ENCODE peak calls at places on chromosome 7, in five cellular contexts. M is tibial nerve, V is astrocyte, I is tibial artery, Y is endodermal cell. C is an unnamed sample.

GRCh38 chr7:133815677-133816210 is 311.4 kb upstream of the LRGUK start:
- DNase-seq in M (no peak), V (peak; percentile 59), I (no peak), Y (no peak), C (no peak)

GRCh38 chr7:105098863-105099515 is 85.0 kb downstream of the KMT2E start:
- DNase-seq in M (no peak), V (peak; percentile 12), I (no peak), Y (no peak), C (no peak)

GRCh38 chr7:159144756-159145543 is at the start of gene VIPR2:
- DNase-seq in M (no peak), V (no peak), I (peak; percentile 68), Y (peak; percentile 83), C (no peak)

GRCh38 chr7:4960363-4960762 is 1.4 kb upstream of the MMD2 start:
- DNase-seq in M (no peak), V (no peak), I (no peak), Y (no peak), C (no peak)

GRCh38 chr7:128425851-128426250 is 16.1 kb upstream of the IMPDH1 start:
- DNase-seq in M (peak; percentile 92), V (no peak), I (peak; percentile 80), Y (peak; percentile 93), C (peak; percentile 91)

GRCh38 chr7:69814421-69814962 is 216.2 kb downstream of the AUTS2 start:
- DNase-seq in M (no peak), V (peak; percentile 73), I (no peak), Y (peak; percentile 55), C (no peak)

GRCh38 chr7:156827587-156828203 is 65.3 kb downstream of the LMBR1 start:
- DNase-seq in M (no peak), V (no peak), I (no peak), Y (no peak), C (no peak)

GRCh38 chr7:105992888-105993287 is 29.8 kb downstream of the CDHR3 start:
- DNase-seq in M (no peak), V (no peak), I (peak; percentile 0), Y (no peak), C (no peak)

GRCh38 chr7:1561036-1561940 is 5.3 kb upstream of the TMEM184A start:
- DNase-seq in M (no peak), V (no peak), I (no peak), Y (no peak), C (no peak)

GRCh38 chr7:157692156-157693011 is 355.6 kb downstream of the DNAJB6 start:
- DNase-seq in M (no peak), V (no peak), I (peak; percentile 51), Y (no peak), C (peak; percentile 5)

GRCh38 chr7:37832194-37832593 is 16.2 kb upstream of the NME8 start:
- DNase-seq in M (peak; percentile 73), V (no peak), I (peak; percentile 84), Y (no peak), C (peak; percentile 55)

GRCh38 chr7:5525271-5526189 is 101.9 kb upstream of the TNRC18 start:
- DNase-seq in M (no peak), V (no peak), I (no peak), Y (peak; percentile 82), C (no peak)

GRCh38 chr7:24812313-24812945 is 55.2 kb upstream of the GSDME start:
- DNase-seq in M (peak; percentile 44), V (no peak), I (no peak), Y (peak; percentile 85), C (peak; percentile 84)

GRCh38 chr7:94394399-94395140 is at the start of gene COL1A2:
- DNase-seq in M (peak; percentile 75), V (peak; percentile 98), I (peak; percentile 92), Y (peak; percentile 90), C (peak; percentile 64)

GRCh38 chr7:138610671-138611170 is 90.4 kb downstream of the SVOPL start:
- DNase-seq in M (no peak), V (no peak), I (no peak), Y (no peak), C (no peak)

GRCh38 chr7:47968852-47969774 is 10.3 kb downstream of the HUS1 start:
- DNase-seq in M (peak; percentile 50), V (peak; percentile 45), I (no peak), Y (peak; percentile 93), C (peak; percentile 69)

GRCh38 chr7:89554209-89554608 is 600.1 kb upstream of the STEAP1 start:
- DNase-seq in M (no peak), V (no peak), I (no peak), Y (no peak), C (no peak)

GRCh38 chr7:130845581-130846085 is 111.6 kb upstream of the KLF14 start:
- DNase-seq in M (no peak), V (peak; percentile 85), I (no peak), Y (no peak), C (no peak)

GRCh38 chr7:129043012-129043411 is 11.9 kb downstream of the TNPO3 start:
- DNase-seq in M (no peak), V (no peak), I (no peak), Y (no peak), C (no peak)

GRCh38 chr7:30253796-30254165 is 30.6 kb upstream of the ZNRF2 start:
- DNase-seq in M (no peak), V (no peak), I (no peak), Y (no peak), C (no peak)

GRCh38 chr7:1537631-1538412 is 7.3 kb downstream of the MAFK start:
- DNase-seq in M (peak; percentile 96), V (peak; percentile 92), I (peak; percentile 99), Y (peak; percentile 79), C (peak; percentile 49)

GRCh38 chr7:51031791-51032484 is 249.2 kb upstream of the GRB10 start:
- DNase-seq in M (no peak), V (no peak), I (no peak), Y (peak; percentile 26), C (no peak)

GRCh38 chr7:30427296-30428080 is 51.1 kb downstream of the NOD1 start:
- DNase-seq in M (no peak), V (no peak), I (no peak), Y (no peak), C (no peak)

GRCh38 chr7:133645870-133646492 is 393.1 kb downstream of the EXOC4 start:
- DNase-seq in M (no peak), V (peak; percentile 6), I (no peak), Y (no peak), C (no peak)

GRCh38 chr7:74481458-74482324 is 28.0 kb downstream of the GTF2IRD1 start:
- DNase-seq in M (no peak), V (no peak), I (no peak), Y (no peak), C (no peak)

GRCh38 chr7:74483402-74484336 is 30.0 kb downstream of the GTF2IRD1 start:
- DNase-seq in M (no peak), V (peak; percentile 78), I (peak; percentile 74), Y (no peak), C (no peak)

GRCh38 chr7:74480861-74481417 is 27.2 kb downstream of the GTF2IRD1 start:
- DNase-seq in M (peak; percentile 57), V (peak; percentile 70), I (peak; percentile 89), Y (no peak), C (peak; percentile 71)

GRCh38 chr7:74479961-74480829 is 26.5 kb downstream of the GTF2IRD1 start:
- DNase-seq in M (peak; percentile 59), V (peak; percentile 89), I (peak; percentile 97), Y (peak; percentile 88), C (peak; percentile 82)

DNA sequence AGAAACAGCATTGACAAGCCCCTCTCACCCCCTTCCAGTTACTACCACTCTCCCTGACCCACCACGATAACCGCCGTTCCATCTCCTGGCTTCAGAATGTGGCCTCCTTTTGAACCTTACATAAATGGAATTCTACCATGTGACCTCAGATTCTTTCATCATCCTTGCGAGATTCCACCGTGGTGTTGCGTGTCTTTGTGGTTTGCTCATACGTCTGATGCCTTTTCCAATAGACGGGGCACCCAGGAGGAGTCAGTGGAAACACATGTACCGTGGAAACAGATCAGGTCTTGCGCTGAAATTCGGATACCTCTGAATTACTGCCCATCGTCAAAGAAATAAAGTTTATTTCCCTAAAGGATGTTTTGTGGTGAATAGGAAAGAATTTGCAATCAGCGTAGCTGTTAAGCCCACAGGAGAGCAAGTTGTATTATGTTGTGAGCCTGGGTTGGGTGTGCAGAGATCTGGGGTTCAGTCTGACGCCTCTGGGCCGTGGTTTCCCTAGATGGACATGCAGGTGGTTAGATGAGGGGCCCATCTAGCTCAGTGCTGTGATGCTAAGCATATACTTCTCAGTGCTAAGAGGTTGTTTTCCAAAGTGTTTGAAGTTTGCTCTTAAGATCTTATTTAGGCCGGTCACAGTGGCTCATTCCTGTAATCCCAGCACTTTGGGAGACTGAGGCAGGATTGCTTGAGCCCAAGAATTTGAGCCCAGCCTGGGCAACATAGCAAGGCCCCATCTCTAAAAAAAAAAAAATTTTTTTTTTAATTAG is 29.1 kb downstream of the GTF2IRD1 start:
- DNase-seq in M (peak; percentile 64), V (peak; percentile 99), I (no peak), Y (no peak), C (no peak)
- H3K4me1 ChIP-seq in M (peaks cover 51% of the 10 kb centered on the region), V (peaks cover 67% of the 10 kb centered on the region), I (peaks cover 63% of the 10 kb centered on the region), Y (no peaks in the 10 kb centered on the region), C (no peaks in the 10 kb centered on the region)

GRCh38 chr7:44095781-44096180 is 8.4 kb upstream of the AEBP1 start:
- DNase-seq in M (no peak), V (no peak), I (no peak), Y (no peak), C (no peak)
- H3K4me1 ChIP-seq in M (no peaks in the 10 kb centered on the region), V (peaks cover 6% of the 10 kb centered on the region), I (peaks cover 33% of the 10 kb centered on the region), Y (no peaks in the 10 kb centered on the region), C (no peaks in the 10 kb centered on the region)

GRCh38 chr7:90680496-90680895 is 84.4 kb downstream of the CDK14 start:
- DNase-seq in M (no peak), V (no peak), I (no peak), Y (no peak), C (no peak)
- H3K4me1 ChIP-seq in M (no peaks in the 10 kb centered on the region), V (peaks cover 12% of the 10 kb centered on the region), I (no peaks in the 10 kb centered on the region), Y (peaks cover 10% of the 10 kb centered on the region), C (no peaks in the 10 kb centered on the region)

GRCh38 chr7:101171442-101171837 is 6.1 kb upstream of the VGF start:
- DNase-seq in M (no peak), V (no peak), I (no peak), Y (peak; percentile 49), C (no peak)
- H3K4me1 ChIP-seq in M (peaks cover 34% of the 10 kb centered on the region), V (peaks cover 54% of the 10 kb centered on the region), I (peaks cover 46% of the 10 kb centered on the region), Y (peaks cover 3% of the 10 kb centered on the region), C (peaks cover 39% of the 10 kb centered on the region)

DNA sequence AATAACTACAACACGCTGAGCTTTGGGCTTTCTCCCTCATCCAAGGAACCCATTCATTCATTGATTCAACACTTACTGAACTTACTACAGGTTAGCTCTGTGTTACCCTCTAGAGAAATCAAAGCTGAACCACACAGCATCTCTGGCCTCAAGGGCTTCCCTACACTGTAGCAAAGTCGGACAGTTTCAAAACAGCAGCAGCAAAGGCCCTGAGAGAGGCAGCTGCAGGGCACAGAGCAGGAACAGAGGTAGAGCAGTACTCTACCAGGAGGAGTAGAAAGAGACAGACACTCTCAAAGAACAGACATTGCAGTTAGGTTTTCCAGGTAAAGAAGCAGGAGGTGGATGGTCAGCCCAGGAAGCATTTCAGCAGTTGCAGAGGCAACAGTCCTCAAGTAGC is 16.1 kb downstream of the DOCK4 start:
- DNase-seq in M (no peak), V (no peak), I (no peak), Y (no peak), C (no peak)
- H3K4me1 ChIP-seq in M (no peaks in the 10 kb centered on the region), V (no peaks in the 10 kb centered on the region), I (no peaks in the 10 kb centered on the region), Y (no peaks in the 10 kb centered on the region), C (no peaks in the 10 kb centered on the region)